ENCODE peak calls at places on chromosome 1, in five cellular contexts. One of them, this sample, is unnamed.

GRCh38 chr1:110464340-110464739 is 13.4 kb downstream of the PROK1 start:
- DNase-seq in occipital lobe: no peak
- DNase-seq in fibroblast of the conjunctiva: no peak
- DNase-seq in small intestine: peak
- DNase-seq in H4: no peak
- DNase-seq in this sample: no peak

GRCh38 chr1:155324717-155325595 is 4.3 kb downstream of the RUSC1 start:
- DNase-seq in occipital lobe: no peak
- DNase-seq in fibroblast of the conjunctiva: peak
- DNase-seq in small intestine: peak
- DNase-seq in H4: peak
- DNase-seq in this sample: peak

GRCh38 chr1:20359451-20360330 is 69.0 kb downstream of the VWA5B1 start:
- DNase-seq in occipital lobe: no peak
- DNase-seq in fibroblast of the conjunctiva: no peak
- DNase-seq in small intestine: peak
- DNase-seq in H4: no peak
- DNase-seq in this sample: peak

GRCh38 chr1:52238474-52238873 is 96.6 kb downstream of the ZFYVE9 start:
- DNase-seq in occipital lobe: no peak
- DNase-seq in fibroblast of the conjunctiva: no peak
- DNase-seq in small intestine: no peak
- DNase-seq in H4: no peak
- DNase-seq in this sample: no peak

GRCh38 chr1:36142121-36142520 is 7.2 kb downstream of the TRAPPC3 start:
- DNase-seq in occipital lobe: no peak
- DNase-seq in fibroblast of the conjunctiva: no peak
- DNase-seq in small intestine: no peak
- DNase-seq in H4: no peak
- DNase-seq in this sample: no peak

GRCh38 chr1:53066941-53067738 is 5.1 kb downstream of the PODN start:
- DNase-seq in occipital lobe: no peak
- DNase-seq in fibroblast of the conjunctiva: no peak
- DNase-seq in small intestine: no peak
- DNase-seq in H4: no peak
- DNase-seq in this sample: no peak

GRCh38 chr1:167819849-167820683 is 93.9 kb downstream of the ADCY10 start:
- DNase-seq in occipital lobe: peak
- DNase-seq in fibroblast of the conjunctiva: peak
- DNase-seq in small intestine: peak
- DNase-seq in H4: peak
- DNase-seq in this sample: peak

GRCh38 chr1:51648180-51649109 is 31.6 kb downstream of the OSBPL9 start:
- DNase-seq in occipital lobe: no peak
- DNase-seq in fibroblast of the conjunctiva: peak
- DNase-seq in small intestine: peak
- DNase-seq in H4: peak
- DNase-seq in this sample: peak

GRCh38 chr1:40840526-40841323 is 21.4 kb downstream of the CITED4 start:
- DNase-seq in occipital lobe: no peak
- DNase-seq in fibroblast of the conjunctiva: no peak
- DNase-seq in small intestine: no peak
- DNase-seq in H4: no peak
- DNase-seq in this sample: no peak

GRCh38 chr1:103220503-103221095 is 112.3 kb upstream of the COL11A1 start:
- DNase-seq in occipital lobe: no peak
- DNase-seq in fibroblast of the conjunctiva: no peak
- DNase-seq in small intestine: no peak
- DNase-seq in H4: peak
- DNase-seq in this sample: no peak

GRCh38 chr1:54798769-54799641 is 2.1 kb downstream of the TTC22 start:
- DNase-seq in occipital lobe: no peak
- DNase-seq in fibroblast of the conjunctiva: no peak
- DNase-seq in small intestine: peak
- DNase-seq in H4: no peak
- DNase-seq in this sample: peak

GRCh38 chr1:116570358-116571214 is at the start of gene CD58:
- DNase-seq in occipital lobe: peak
- DNase-seq in fibroblast of the conjunctiva: peak
- DNase-seq in small intestine: peak
- DNase-seq in H4: peak
- DNase-seq in this sample: peak

GRCh38 chr1:24391882-24392603 is 21.5 kb downstream of the STPG1 start:
- DNase-seq in occipital lobe: no peak
- DNase-seq in fibroblast of the conjunctiva: no peak
- DNase-seq in small intestine: peak
- DNase-seq in H4: peak
- DNase-seq in this sample: peak

GRCh38 chr1:24967555-24967954 is 37.5 kb upstream of the RUNX3 start:
- DNase-seq in occipital lobe: no peak
- DNase-seq in fibroblast of the conjunctiva: no peak
- DNase-seq in small intestine: no peak
- DNase-seq in H4: no peak
- DNase-seq in this sample: no peak

GRCh38 chr1:12799730-12800129 is 8.5 kb downstream of the PRAMEF1 start:
- DNase-seq in occipital lobe: no peak
- DNase-seq in fibroblast of the conjunctiva: no peak
- DNase-seq in small intestine: no peak
- DNase-seq in H4: no peak
- DNase-seq in this sample: no peak

GRCh38 chr1:101914473-101915242 is 82.1 kb downstream of the OLFM3 start:
- DNase-seq in occipital lobe: no peak
- DNase-seq in fibroblast of the conjunctiva: no peak
- DNase-seq in small intestine: no peak
- DNase-seq in H4: no peak
- DNase-seq in this sample: no peak

GRCh38 chr1:11893907-11894251 is 32.3 kb downstream of the KIAA2013 start:
- DNase-seq in occipital lobe: peak
- DNase-seq in fibroblast of the conjunctiva: peak
- DNase-seq in small intestine: peak
- DNase-seq in H4: peak
- DNase-seq in this sample: peak

GRCh38 chr1:109482796-109483638 is 688 bp upstream of the ATXN7L2 start:
- DNase-seq in occipital lobe: peak
- DNase-seq in fibroblast of the conjunctiva: no peak
- DNase-seq in small intestine: no peak
- DNase-seq in H4: no peak
- DNase-seq in this sample: no peak

GRCh38 chr1:40622936-40623629 is 42.4 kb downstream of the RIMS3 start:
- DNase-seq in occipital lobe: peak
- DNase-seq in fibroblast of the conjunctiva: no peak
- DNase-seq in small intestine: no peak
- DNase-seq in H4: no peak
- DNase-seq in this sample: no peak

GRCh38 chr1:19743180-19743579 is 56.5 kb downstream of the TMCO4 start:
- DNase-seq in occipital lobe: no peak
- DNase-seq in fibroblast of the conjunctiva: no peak
- DNase-seq in small intestine: peak
- DNase-seq in H4: no peak
- DNase-seq in this sample: no peak

This sample was measured in transverse colon.